ENCODE peak calls at places on chromosomes 12 and 14, in four cellular contexts. Q is fibroblast of the conjunctiva, O is esophagus squamous epithelium, P is cardiac muscle cell. D is an unnamed sample.

GRCh38 chr12:114762490-114763110 is 78.6 kb upstream of the TBX3 start:
- DNase-seq in Q (no peak), O (no peak), P (peak; percentile 69), D (peak; percentile 77)

GRCh38 chr14:74459289-74459946 is 33.4 kb upstream of the SYNDIG1L start:
- DNase-seq in Q (peak; percentile 16), O (no peak), P (peak; percentile 72), D (peak; percentile 26)

GRCh38 chr14:71931492-71932228 is 569 bp upstream of the RGS6 start:
- DNase-seq in Q (no peak), O (no peak), P (no peak), D (no peak)

GRCh38 chr14:33509454-33509853 is 441.4 kb downstream of the EGLN3 start:
- DNase-seq in Q (no peak), O (no peak), P (peak; percentile 11), D (no peak)

GRCh38 chr14:54566410-54567223 is at the start of gene SAMD4A:
- DNase-seq in Q (peak; percentile 84), O (peak; percentile 39), P (peak; percentile 93), D (peak; percentile 23)

GRCh38 chr12:117762143-117762542 is 206.6 kb downstream of the KSR2 start:
- DNase-seq in Q (no peak), O (no peak), P (no peak), D (no peak)

GRCh38 chr12:57754411-57755193 is at the start of gene MARCHF9:
- DNase-seq in Q (no peak), O (peak; percentile 43), P (no peak), D (no peak)

GRCh38 chr14:92511472-92512247 is 1.9 kb upstream of the RIN3 start:
- DNase-seq in Q (peak; percentile 88), O (no peak), P (peak; percentile 96), D (no peak)

GRCh38 chr12:58915634-58916033 is 4.7 kb downstream of the LRIG3 start:
- DNase-seq in Q (peak; percentile 78), O (no peak), P (peak; percentile 64), D (no peak)

GRCh38 chr14:55948399-55948798 is 169.8 kb upstream of the PELI2 start:
- DNase-seq in Q (no peak), O (no peak), P (no peak), D (no peak)

GRCh38 chr12:3040026-3040656 is 37.0 kb upstream of the TSPAN9 start:
- DNase-seq in Q (no peak), O (no peak), P (no peak), D (no peak)

GRCh38 chr14:65177551-65177950 is 75.2 kb upstream of the MAX start:
- DNase-seq in Q (no peak), O (no peak), P (no peak), D (no peak)

GRCh38 chr14:74609721-74610120 is 2.3 kb downstream of the LTBP2 start:
- DNase-seq in Q (no peak), O (no peak), P (no peak), D (no peak)

GRCh38 chr12:92065018-92065499 is 80.6 kb downstream of the BTG1 start:
- DNase-seq in Q (no peak), O (no peak), P (no peak), D (no peak)

GRCh38 chr12:24039113-24039525 is 89.6 kb upstream of the SOX5 start:
- DNase-seq in Q (peak; percentile 66), O (no peak), P (peak; percentile 92), D (no peak)

GRCh38 chr12:22518067-22518719 is 26.1 kb downstream of the C2CD5 start:
- DNase-seq in Q (no peak), O (no peak), P (peak; percentile 71), D (no peak)

GRCh38 chr12:102879144-102879763 is 37.8 kb downstream of the PAH start:
- DNase-seq in Q (peak; percentile 3), O (no peak), P (peak; percentile 25), D (peak; percentile 75)

GRCh38 chr12:108826807-108827721 is 30.3 kb downstream of the SSH1 start:
- DNase-seq in Q (no peak), O (no peak), P (peak; percentile 69), D (no peak)

GRCh38 chr14:74548881-74549280 is 55.3 kb downstream of the ISCA2 start:
- DNase-seq in Q (peak; percentile 75), O (no peak), P (peak; percentile 72), D (no peak)

GRCh38 chr12:129552996-129553750 is 350.7 kb downstream of the TMEM132D start:
- DNase-seq in Q (no peak), O (no peak), P (no peak), D (peak; percentile 47)

GRCh38 chr12:12016284-12017100 is 54.2 kb upstream of the BCL2L14 start:
- DNase-seq in Q (no peak), O (no peak), P (no peak), D (no peak)

GRCh38 chr12:32891956-32892355 is 4.6 kb downstream of the PKP2 start:
- DNase-seq in Q (no peak), O (no peak), P (peak; percentile 68), D (no peak)

GRCh38 chr14:75833326-75834020 is 148.3 kb downstream of the TGFB3 start:
- DNase-seq in Q (no peak), O (no peak), P (no peak), D (no peak)

D was measured in MV-4-11.